ENCODE peak calls at places on chromosomes 16 and 17, in nine cellular contexts. B is GM10248; Z is tibial artery; W is heart left ventricle; O is CD4-positive, alpha-beta T cell; R is NB4; E is fibroblast of mammary gland; G is adrenal gland; T is CD8-positive, alpha-beta T cell. H is an unnamed sample.

GRCh38 chr16:58485184-58485887 is 14.6 kb upstream of the NDRG4 start:
- DNase-seq in B (no peak), Z (no peak), W (no peak), O (no peak), R (no peak), E (no peak), G (no peak), T (no peak), H (no peak)

GRCh38 chr17:6639651-6640535 is 618 bp downstream of the KIAA0753 start:
- DNase-seq in B (peak), Z (peak), W (no peak), O (no peak), R (peak), E (peak), G (peak), T (no peak), H (no peak)

GRCh38 chr17:71247455-71248015 is 873.3 kb upstream of the SOX9 start:
- DNase-seq in B (no peak), Z (no peak), W (no peak), O (no peak), R (no peak), E (no peak), G (no peak), T (no peak), H (peak)

GRCh38 chr16:50530277-50531236 is 17.6 kb upstream of the NKD1 start:
- DNase-seq in B (no peak), Z (no peak), W (no peak), O (no peak), R (no peak), E (no peak), G (no peak), T (no peak), H (peak)

GRCh38 chr16:15880434-15880833 is 8.0 kb downstream of the CEP20 start:
- DNase-seq in B (no peak), Z (no peak), W (no peak), O (no peak), R (no peak), E (no peak), G (no peak), T (no peak), H (no peak)

GRCh38 chr16:4404247-4404966 is 12.0 kb downstream of the CORO7 start:
- DNase-seq in B (no peak), Z (no peak), W (no peak), O (no peak), R (peak), E (peak), G (no peak), T (no peak), H (peak)

GRCh38 chr17:50765454-50766221 is 1.7 kb downstream of the ANKRD40CL start:
- DNase-seq in B (peak), Z (no peak), W (no peak), O (no peak), R (peak), E (no peak), G (no peak), T (no peak), H (no peak)

GRCh38 chr16:25140459-25140858 is 28.9 kb downstream of the LCMT1 start:
- DNase-seq in B (no peak), Z (no peak), W (no peak), O (no peak), R (no peak), E (no peak), G (no peak), T (no peak), H (peak)

GRCh38 chr17:32525116-32525515 is 38.3 kb downstream of the CDK5R1 start:
- DNase-seq in B (no peak), Z (no peak), W (no peak), O (no peak), R (no peak), E (peak), G (no peak), T (no peak), H (no peak)

GRCh38 chr17:47670064-47670463 is 20.3 kb downstream of the KPNB1 start:
- DNase-seq in B (no peak), Z (no peak), W (no peak), O (no peak), R (no peak), E (no peak), G (no peak), T (no peak), H (no peak)

GRCh38 chr17:74080936-74081335 is 122.5 kb upstream of the RPL38 start:
- DNase-seq in B (no peak), Z (no peak), W (no peak), O (no peak), R (no peak), E (no peak), G (no peak), T (no peak), H (no peak)

GRCh38 chr17:8745586-8746500 is 1.2 kb upstream of the CCDC42 start:
- DNase-seq in B (peak), Z (peak), W (peak), O (peak), R (peak), E (peak), G (peak), T (peak), H (peak)

GRCh38 chr17:36933174-36934143 is 3.8 kb upstream of the LHX1 start:
- DNase-seq in B (peak), Z (no peak), W (no peak), O (no peak), R (no peak), E (no peak), G (no peak), T (no peak), H (no peak)

GRCh38 chr17:30720013-30720471 is 104.5 kb downstream of the CRLF3 start:
- DNase-seq in B (no peak), Z (peak), W (no peak), O (no peak), R (no peak), E (no peak), G (no peak), T (no peak), H (no peak)

GRCh38 chr17:77354721-77355455 is 214.1 kb downstream of the SEC14L1 start:
- DNase-seq in B (peak), Z (peak), W (peak), O (no peak), R (no peak), E (peak), G (peak), T (no peak), H (peak)

GRCh38 chr17:49519781-49520180 is 24.7 kb downstream of the NGFR start:
- DNase-seq in B (no peak), Z (no peak), W (peak), O (no peak), R (no peak), E (peak), G (no peak), T (no peak), H (no peak)

GRCh38 chr17:63972796-63973195 is at the start of gene SCN4A:
- DNase-seq in B (no peak), Z (no peak), W (no peak), O (no peak), R (no peak), E (no peak), G (no peak), T (no peak), H (no peak)

GRCh38 chr16:77894054-77894632 is 105.8 kb downstream of the VAT1L start:
- DNase-seq in B (no peak), Z (no peak), W (peak), O (no peak), R (no peak), E (no peak), G (no peak), T (no peak), H (no peak)

GRCh38 chr16:51156836-51157235 is 5.8 kb upstream of the SALL1 start:
- DNase-seq in B (no peak), Z (no peak), W (no peak), O (no peak), R (no peak), E (no peak), G (no peak), T (no peak), H (no peak)

GRCh38 chr17:61462734-61463067 is 10.5 kb downstream of the TBX4 start:
- DNase-seq in B (no peak), Z (no peak), W (no peak), O (no peak), R (no peak), E (no peak), G (no peak), T (no peak), H (no peak)

GRCh38 chr17:40070895-40071719 is 8.3 kb downstream of the THRA start:
- DNase-seq in B (no peak), Z (peak), W (peak), O (no peak), R (peak), E (no peak), G (peak), T (no peak), H (no peak)

GRCh38 chr16:30474062-30474452 is 1.5 kb downstream of the ITGAL start:
- DNase-seq in B (no peak), Z (no peak), W (no peak), O (no peak), R (no peak), E (no peak), G (no peak), T (no peak), H (no peak)

GRCh38 chr17:19958023-19958422 is 19.6 kb downstream of the AKAP10 start:
- DNase-seq in B (no peak), Z (no peak), W (no peak), O (no peak), R (no peak), E (peak), G (no peak), T (no peak), H (peak)

GRCh38 chr16:80285089-80285488 is 255.7 kb upstream of the DYNLRB2 start:
- DNase-seq in B (no peak), Z (no peak), W (no peak), O (no peak), R (no peak), E (peak), G (no peak), T (no peak), H (peak)

GRCh38 chr17:14434506-14434905 is 133.6 kb downstream of the HS3ST3B1 start:
- DNase-seq in B (no peak), Z (no peak), W (no peak), O (no peak), R (no peak), E (no peak), G (no peak), T (no peak), H (no peak)

GRCh38 chr17:3981455-3981854 is 17.2 kb upstream of the ATP2A3 start:
- DNase-seq in B (no peak), Z (no peak), W (peak), O (no peak), R (no peak), E (no peak), G (no peak), T (no peak), H (no peak)

GRCh38 chr17:70208825-70209555 is 39.7 kb downstream of the KCNJ2 start:
- DNase-seq in B (peak), Z (no peak), W (no peak), O (no peak), R (no peak), E (no peak), G (no peak), T (no peak), H (no peak)

GRCh38 chr16:2468142-2468724 is 2.9 kb upstream of the NTN3 start:
- DNase-seq in B (peak), Z (no peak), W (no peak), O (no peak), R (peak), E (no peak), G (no peak), T (no peak), H (peak)

GRCh38 chr17:6427284-6427781 is 7.6 kb downstream of the AIPL1 start:
- DNase-seq in B (peak), Z (no peak), W (no peak), O (peak), R (peak), E (peak), G (no peak), T (no peak), H (no peak)

GRCh38 chr16:7206469-7206868 is 126.2 kb upstream of the RBFOX1 start:
- DNase-seq in B (no peak), Z (no peak), W (no peak), O (no peak), R (no peak), E (no peak), G (no peak), T (no peak), H (no peak)

GRCh38 chr17:77404812-77405581 is 264.2 kb downstream of the SEC14L1 start:
- DNase-seq in B (peak), Z (no peak), W (peak), O (peak), R (peak), E (peak), G (no peak), T (peak), H (peak)

GRCh38 chr17:47190770-47191169 is 1.7 kb upstream of the CDC27 start:
- DNase-seq in B (no peak), Z (no peak), W (no peak), O (no peak), R (no peak), E (no peak), G (no peak), T (no peak), H (no peak)

GRCh38 chr17:82848022-82848592 is 8.3 kb upstream of the ZNF750 start:
- DNase-seq in B (no peak), Z (peak), W (no peak), O (no peak), R (no peak), E (peak), G (no peak), T (peak), H (peak)

GRCh38 chr17:32299579-32300158 is 34.0 kb downstream of the RHBDL3 start:
- DNase-seq in B (no peak), Z (no peak), W (no peak), O (no peak), R (no peak), E (no peak), G (no peak), T (no peak), H (no peak)

GRCh38 chr16:23678430-23679273 is at the start of gene PLK1:
- DNase-seq in B (peak), Z (peak), W (peak), O (peak), R (peak), E (peak), G (peak), T (peak), H (peak)
- TF ChIP-seq CTCF in B (no peak), Z (peak), W (peak), O (no peak), R (no peak), E (peak), G (no peak), T (no peak), H (peak)

GRCh38 chr17:43329183-43329582 is 69.6 kb upstream of the ARL4D start:
- DNase-seq in B (no peak), Z (no peak), W (no peak), O (no peak), R (no peak), E (no peak), G (no peak), T (no peak), H (no peak)

GRCh38 chr17:43328650-43329049 is 70.1 kb upstream of the ARL4D start:
- DNase-seq in B (no peak), Z (no peak), W (no peak), O (no peak), R (no peak), E (no peak), G (no peak), T (no peak), H (peak)

GRCh38 chr17:43333438-43333943 is 65.3 kb upstream of the ARL4D start:
- DNase-seq in B (no peak), Z (no peak), W (no peak), O (no peak), R (no peak), E (no peak), G (no peak), T (no peak), H (no peak)

GRCh38 chr17:43332211-43332610 is 66.6 kb upstream of the ARL4D start:
- DNase-seq in B (no peak), Z (no peak), W (no peak), O (no peak), R (no peak), E (no peak), G (no peak), T (no peak), H (no peak)

GRCh38 chr17:43330876-43331639 is 67.7 kb upstream of the ARL4D start:
- DNase-seq in B (no peak), Z (no peak), W (no peak), O (no peak), R (peak), E (no peak), G (no peak), T (no peak), H (no peak)
- TF ChIP-seq CTCF in B (no peak), Z (no peak), W (no peak), O (no peak), R (peak), E (no peak), G (no peak), T (no peak), H (no peak)

GRCh38 chr17:81254955-81255717 is 16.0 kb downstream of the NDUFAF8 start:
- DNase-seq in B (no peak), Z (peak), W (peak), O (no peak), R (peak), E (peak), G (peak), T (no peak), H (peak)
- TF ChIP-seq CTCF in B (peak), Z (peak), W (peak), O (no peak), R (peak), E (peak), G (peak), T (no peak), H (peak)

GRCh38 chr16:74034862-74035261 is 261.8 kb upstream of the PSMD7 start:
- DNase-seq in B (peak), Z (no peak), W (no peak), O (no peak), R (peak), E (peak), G (no peak), T (no peak), H (peak)
- TF ChIP-seq CTCF in B (peak), Z (peak), W (no peak), O (no peak), R (peak), E (peak), G (no peak), T (no peak), H (peak)

GRCh38 chr16:47132310-47132709 is 11.4 kb downstream of the NETO2 start:
- DNase-seq in B (no peak), Z (no peak), W (no peak), O (no peak), R (no peak), E (no peak), G (no peak), T (no peak), H (no peak)
- TF ChIP-seq CTCF in B (no peak), Z (no peak), W (no peak), O (no peak), R (no peak), E (no peak), G (no peak), T (no peak), H (no peak)

GRCh38 chr16:70695351-70696070 is 9.7 kb upstream of the MTSS2 start:
- DNase-seq in B (no peak), Z (no peak), W (peak), O (no peak), R (peak), E (no peak), G (no peak), T (peak), H (no peak)
- TF ChIP-seq CTCF in B (no peak), Z (no peak), W (peak), O (no peak), R (no peak), E (no peak), G (peak), T (no peak), H (no peak)

GRCh38 chr16:11907160-11907970 is 8.4 kb downstream of the GSPT1 start:
- DNase-seq in B (no peak), Z (no peak), W (no peak), O (no peak), R (no peak), E (no peak), G (no peak), T (no peak), H (no peak)
- TF ChIP-seq CTCF in B (no peak), Z (no peak), W (no peak), O (no peak), R (no peak), E (no peak), G (no peak), T (no peak), H (no peak)